ENCODE peak calls at places on chromosomes 11 and 22, in four cellular contexts. One of them, this sample, is unnamed.

GRCh38 chr11:114796954-114797721 is 118.8 kb downstream of the NXPE2 start:
- DNase-seq in HepG2: no peak
- DNase-seq in A549: no peak
- DNase-seq in K562: no peak
- DNase-seq in this sample: no peak

GRCh38 chr11:103964390-103964789 is 72.0 kb upstream of the DDI1 start:
- DNase-seq in HepG2: no peak
- DNase-seq in K562: no peak
- DNase-seq in A549: no peak
- DNase-seq in this sample: no peak

GRCh38 chr22:46461566-46462180 is 75.7 kb downstream of the CELSR1 start:
- DNase-seq in A549: no peak
- DNase-seq in K562: no peak
- DNase-seq in HepG2: no peak
- DNase-seq in this sample: no peak

GRCh38 chr11:74543991-74544390 is 48.4 kb upstream of the POLD3 start:
- DNase-seq in K562: no peak
- DNase-seq in A549: peak; percentile 32
- DNase-seq in HepG2: no peak
- DNase-seq in this sample: no peak

GRCh38 chr11:126870021-126870420 is 130.5 kb downstream of the KIRREL3 start:
- DNase-seq in K562: no peak
- DNase-seq in A549: no peak
- DNase-seq in HepG2: no peak
- DNase-seq in this sample: no peak

GRCh38 chr11:121589946-121590537 is 137.3 kb upstream of the SORL1-AS1 start:
- DNase-seq in A549: no peak
- DNase-seq in HepG2: no peak
- DNase-seq in K562: no peak
- DNase-seq in this sample: no peak

GRCh38 chr11:61874460-61874809 is 16.9 kb downstream of the FADS3 start:
- DNase-seq in HepG2: no peak
- DNase-seq in K562: no peak
- DNase-seq in A549: no peak
- DNase-seq in this sample: no peak

GRCh38 chr11:63504933-63505586 is 824 bp upstream of the LGALS12 start:
- DNase-seq in A549: no peak
- DNase-seq in K562: no peak
- DNase-seq in HepG2: no peak
- DNase-seq in this sample: no peak

GRCh38 chr22:32655068-32655467 is 146.4 kb upstream of the TIMP3 start:
- DNase-seq in A549: no peak
- DNase-seq in HepG2: no peak
- DNase-seq in K562: no peak
- DNase-seq in this sample: no peak

GRCh38 chr11:66727282-66727882 is 1.6 kb downstream of the SPTBN2 start:
- DNase-seq in K562: peak; percentile 81
- DNase-seq in A549: peak; percentile 23
- DNase-seq in HepG2: no peak
- DNase-seq in this sample: peak; percentile 48

GRCh38 chr22:43310311-43310710 is 32.9 kb downstream of the SCUBE1 start:
- DNase-seq in A549: no peak
- DNase-seq in HepG2: no peak
- DNase-seq in K562: peak; percentile 27
- DNase-seq in this sample: no peak

GRCh38 chr11:31499576-31500178 is 9.7 kb downstream of the IMMP1L start:
- DNase-seq in A549: no peak
- DNase-seq in HepG2: no peak
- DNase-seq in K562: no peak
- DNase-seq in this sample: no peak

GRCh38 chr11:46901156-46901555 is 17.2 kb downstream of the LRP4 start:
- DNase-seq in HepG2: no peak
- DNase-seq in A549: no peak
- DNase-seq in K562: no peak
- DNase-seq in this sample: no peak

GRCh38 chr11:95266751-95267374 is 35.9 kb upstream of the SESN3 start:
- DNase-seq in A549: no peak
- DNase-seq in HepG2: no peak
- DNase-seq in K562: no peak
- DNase-seq in this sample: no peak

GRCh38 chr11:44886765-44887164 is 63.9 kb downstream of the TP53I11 start:
- DNase-seq in HepG2: no peak
- DNase-seq in A549: no peak
- DNase-seq in K562: no peak
- DNase-seq in this sample: no peak

GRCh38 chr11:73950869-73951710 is at the start of gene DNAJB13:
- DNase-seq in K562: peak; percentile 82
- DNase-seq in A549: peak; percentile 67
- DNase-seq in HepG2: peak; percentile 77
- DNase-seq in this sample: peak; percentile 75

GRCh38 chr11:2188745-2189144 is 17.1 kb upstream of the TH start:
- DNase-seq in A549: no peak
- DNase-seq in K562: no peak
- DNase-seq in HepG2: no peak
- DNase-seq in this sample: no peak

GRCh38 chr11:112225753-112226061 is 521 bp upstream of the PTS start:
- DNase-seq in HepG2: no peak
- DNase-seq in K562: no peak
- DNase-seq in A549: no peak
- DNase-seq in this sample: peak; percentile 16

GRCh38 chr22:37518509-37519267 is 527 bp downstream of the CARD10 start:
- DNase-seq in HepG2: no peak
- DNase-seq in A549: no peak
- DNase-seq in K562: no peak
- DNase-seq in this sample: peak; percentile 46

GRCh38 chr11:95156916-95157568 is 67.4 kb downstream of the ENDOD1 start:
- DNase-seq in A549: no peak
- DNase-seq in HepG2: no peak
- DNase-seq in K562: no peak
- DNase-seq in this sample: no peak

GRCh38 chr11:12050470-12050891 is 42.1 kb upstream of the DKK3 start:
- DNase-seq in HepG2: no peak
- DNase-seq in A549: no peak
- DNase-seq in K562: no peak
- DNase-seq in this sample: no peak

GRCh38 chr11:57306156-57306876 is 18.4 kb downstream of the TNKS1BP1 start:
- DNase-seq in A549: no peak
- DNase-seq in K562: no peak
- DNase-seq in HepG2: peak; percentile 68
- DNase-seq in this sample: no peak

GRCh38 chr11:117454564-117454917 is 126.9 kb downstream of the CEP164 start:
- DNase-seq in HepG2: no peak
- DNase-seq in K562: no peak
- DNase-seq in A549: no peak
- DNase-seq in this sample: no peak

GRCh38 chr22:28942801-28943500 is 59.6 kb downstream of the ZNRF3 start:
- DNase-seq in A549: no peak
- DNase-seq in K562: no peak
- DNase-seq in HepG2: no peak
- DNase-seq in this sample: no peak

GRCh38 chr22:29003975-29004646 is 57.5 kb downstream of the C22orf31 start:
- DNase-seq in A549: no peak
- DNase-seq in HepG2: peak; percentile 43
- DNase-seq in K562: no peak
- DNase-seq in this sample: peak; percentile 35

GRCh38 chr22:42180349-42180842 is 49.8 kb upstream of the CYP2D6 start:
- DNase-seq in A549: no peak
- DNase-seq in K562: peak; percentile 71
- DNase-seq in HepG2: no peak
- DNase-seq in this sample: no peak

GRCh38 chr22:31192513-31192912 is 19.6 kb upstream of the LIMK2 start:
- DNase-seq in HepG2: no peak
- DNase-seq in K562: no peak
- DNase-seq in A549: no peak
- DNase-seq in this sample: no peak

GRCh38 chr22:23220485-23221350 is 40.4 kb downstream of the BCR start:
- DNase-seq in HepG2: no peak
- DNase-seq in K562: no peak
- DNase-seq in A549: no peak
- DNase-seq in this sample: no peak

GRCh38 chr11:75668508-75669297 is at the start of gene MAP6:
- DNase-seq in A549: peak; percentile 21
- DNase-seq in HepG2: no peak
- DNase-seq in K562: peak; percentile 30
- DNase-seq in this sample: peak; percentile 64

GRCh38 chr11:70550456-70551195 is 152.3 kb downstream of the CTTN start:
- DNase-seq in A549: no peak
- DNase-seq in K562: no peak
- DNase-seq in HepG2: no peak
- DNase-seq in this sample: no peak

GRCh38 chr11:14270690-14271542 is 88.1 kb downstream of the RRAS2 start:
- DNase-seq in K562: no peak
- DNase-seq in HepG2: no peak
- DNase-seq in A549: no peak
- DNase-seq in this sample: no peak

GRCh38 chr11:64652586-64653387 is 61.8 kb downstream of the SLC22A12 start:
- DNase-seq in K562: peak; percentile 87
- DNase-seq in HepG2: peak; percentile 57
- DNase-seq in A549: peak; percentile 71
- DNase-seq in this sample: peak; percentile 97
- TF ChIP-seq JUN in K562: no peak
- TF ChIP-seq JUN in HepG2: no peak
- TF ChIP-seq JUN in A549: no peak
- TF ChIP-seq JUN in this sample: no peak

DNA sequence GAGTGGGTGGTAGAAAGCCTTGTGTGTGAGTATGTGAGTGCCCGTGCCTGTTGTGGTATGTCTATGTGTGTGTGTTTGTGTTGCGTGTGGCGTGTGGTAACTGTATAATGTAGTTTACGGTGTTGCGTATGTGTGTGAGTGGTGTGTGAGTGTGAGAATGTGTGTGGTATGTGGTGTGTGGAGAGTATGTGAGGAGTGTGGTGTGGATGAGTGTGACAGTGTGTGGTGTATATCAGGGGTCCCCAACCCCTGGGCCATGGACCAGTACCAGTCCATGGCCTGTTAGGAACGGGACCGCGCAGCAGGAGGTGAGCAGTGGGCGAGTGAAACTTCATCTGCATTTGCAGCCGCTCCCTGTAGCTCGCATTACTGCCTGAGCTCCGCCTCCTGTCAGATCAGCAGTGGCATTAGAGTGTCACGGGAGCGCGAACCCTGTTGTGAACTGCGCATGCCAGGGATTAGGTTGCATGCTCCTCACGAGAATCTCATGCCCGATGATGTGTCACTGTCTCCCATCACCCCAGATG is 5.7 kb downstream of the UPK3A start:
- DNase-seq in HepG2: no peak
- DNase-seq in K562: no peak
- DNase-seq in A549: peak; percentile 49
- DNase-seq in this sample: peak; percentile 53
- TF ChIP-seq NR3C1 in HepG2: no peak
- TF ChIP-seq NR3C1 in K562: no peak
- TF ChIP-seq NR3C1 in A549: no peak
- TF ChIP-seq NR3C1 in this sample: no peak

DNA sequence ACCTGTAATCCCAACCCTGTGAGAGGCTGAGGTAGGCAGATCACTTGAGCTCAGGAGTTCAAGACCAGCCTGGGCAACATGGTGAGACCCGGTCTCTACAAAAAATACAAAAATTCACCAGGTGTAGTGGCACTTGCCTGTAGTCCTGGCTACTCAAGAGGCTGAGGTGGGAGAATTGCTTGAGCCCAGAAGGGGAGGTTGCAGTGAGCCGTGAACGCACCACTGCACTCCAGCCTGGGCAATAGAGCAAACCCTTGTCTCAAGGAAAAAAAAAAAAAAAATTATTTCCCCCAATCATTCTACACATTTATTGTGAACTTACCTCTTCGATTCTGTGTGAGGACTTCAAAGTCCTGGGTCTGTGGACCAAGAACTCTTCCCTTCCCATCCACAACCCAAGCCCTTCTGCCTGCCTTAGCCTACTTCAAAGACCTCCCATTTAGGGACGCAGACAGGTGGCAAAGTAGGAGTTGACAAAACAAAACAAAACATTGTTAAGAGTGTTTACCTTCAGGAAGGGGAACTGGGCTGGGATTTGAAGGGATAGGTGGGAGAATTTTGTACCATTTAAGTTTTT is 3.8 kb upstream of the WEE1 start:
- DNase-seq in A549: no peak
- DNase-seq in HepG2: no peak
- DNase-seq in K562: no peak
- DNase-seq in this sample: no peak
- TF ChIP-seq JUN in A549: no peak
- TF ChIP-seq JUN in HepG2: no peak
- TF ChIP-seq JUN in K562: no peak
- TF ChIP-seq JUN in this sample: no peak

GRCh38 chr11:5691963-5692358 is 2.4 kb downstream of the TRIM22 start:
- DNase-seq in HepG2: no peak
- DNase-seq in A549: no peak
- DNase-seq in K562: no peak
- DNase-seq in this sample: no peak

GRCh38 chr11:5698281-5698680 is 8.7 kb downstream of the TRIM22 start:
- DNase-seq in HepG2: no peak
- DNase-seq in K562: no peak
- DNase-seq in A549: no peak
- DNase-seq in this sample: no peak

GRCh38 chr11:5700422-5701064 is 11.0 kb downstream of the TRIM22 start:
- DNase-seq in HepG2: no peak
- DNase-seq in A549: no peak
- DNase-seq in K562: no peak
- DNase-seq in this sample: no peak

GRCh38 chr11:5694642-5695041 is 5.1 kb downstream of the TRIM22 start:
- DNase-seq in K562: no peak
- DNase-seq in HepG2: no peak
- DNase-seq in A549: no peak
- DNase-seq in this sample: no peak

DNA sequence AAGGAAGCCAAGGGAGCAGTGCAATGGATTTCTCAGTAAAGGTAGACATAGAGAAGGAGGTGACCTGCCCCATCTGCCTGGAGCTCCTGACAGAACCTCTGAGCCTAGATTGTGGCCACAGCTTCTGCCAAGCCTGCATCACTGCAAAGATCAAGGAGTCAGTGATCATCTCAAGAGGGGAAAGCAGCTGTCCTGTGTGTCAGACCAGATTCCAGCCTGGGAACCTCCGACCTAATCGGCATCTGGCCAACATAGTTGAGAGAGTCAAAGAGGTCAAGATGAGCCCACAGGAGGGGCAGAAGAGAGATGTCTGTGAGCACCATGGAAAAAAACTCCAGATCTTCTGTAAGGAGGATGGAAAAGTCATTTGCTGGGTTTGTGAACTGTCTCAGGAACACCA is 6.6 kb downstream of the TRIM22 start:
- DNase-seq in HepG2: no peak
- DNase-seq in K562: no peak
- DNase-seq in A549: no peak
- DNase-seq in this sample: no peak
- TF ChIP-seq NR3C1 in HepG2: no peak
- TF ChIP-seq NR3C1 in K562: no peak
- TF ChIP-seq NR3C1 in A549: no peak
- TF ChIP-seq NR3C1 in this sample: no peak

This sample was measured in WTC11.